ENCODE peak calls at places on chromosomes 11 and 22, in five cellular contexts. R is NT2/D1, Q is H1, W is HepG2, N is GM12878. U is an unnamed sample.

GRCh38 chr11:11876458-11876857 is 34.7 kb downstream of the USP47 start:
- DNase-seq in R (no peak), Q (no peak), W (peak; percentile 5), N (no peak), U (peak; percentile 27)

GRCh38 chr11:2128102-2128511 is 11.1 kb downstream of the IGF2 start:
- DNase-seq in R (no peak), Q (no peak), W (no peak), N (no peak), U (no peak)

GRCh38 chr11:68014157-68014965 is 4.2 kb downstream of the ALDH3B1 start:
- DNase-seq in R (no peak), Q (no peak), W (no peak), N (no peak), U (no peak)

GRCh38 chr22:30224161-30224857 is 22.2 kb downstream of the LIF start:
- DNase-seq in R (no peak), Q (no peak), W (no peak), N (peak; percentile 27), U (no peak)

GRCh38 chr11:113697075-113697474 is 9.0 kb downstream of the TMPRSS5 start:
- DNase-seq in R (no peak), Q (no peak), W (no peak), N (no peak), U (no peak)

GRCh38 chr11:75063732-75064314 is 32.9 kb downstream of the OR2AT4 start:
- DNase-seq in R (no peak), Q (no peak), W (no peak), N (no peak), U (no peak)

GRCh38 chr11:15636520-15637065 is 521.9 kb downstream of the INSC start:
- DNase-seq in R (no peak), Q (no peak), W (no peak), N (no peak), U (no peak)

GRCh38 chr11:65862941-65863888 is 3.0 kb downstream of the MUS81 start:
- DNase-seq in R (no peak), Q (no peak), W (no peak), N (no peak), U (no peak)

GRCh38 chr11:128660957-128661356 is 32.9 kb upstream of the FLI1 start:
- DNase-seq in R (no peak), Q (no peak), W (no peak), N (no peak), U (no peak)

GRCh38 chr11:13140028-13140870 is 131.1 kb downstream of the RASSF10 start:
- DNase-seq in R (no peak), Q (no peak), W (peak; percentile 100), N (peak; percentile 57), U (no peak)

GRCh38 chr11:77593883-77594282 is 4.1 kb downstream of the AQP11 start:
- DNase-seq in R (no peak), Q (no peak), W (peak; percentile 78), N (no peak), U (no peak)

GRCh38 chr22:32794449-32795213 is 6.9 kb upstream of the TIMP3 start:
- DNase-seq in R (no peak), Q (no peak), W (peak; percentile 90), N (no peak), U (no peak)

GRCh38 chr11:71311176-71311925 is 59.0 kb upstream of the SHANK2 start:
- DNase-seq in R (no peak), Q (peak; percentile 30), W (no peak), N (no peak), U (no peak)

GRCh38 chr22:29700949-29701927 is 18.6 kb upstream of the CABP7 start:
- DNase-seq in R (no peak), Q (no peak), W (peak; percentile 37), N (no peak), U (peak; percentile 54)

GRCh38 chr22:37161442-37161841 is 11.7 kb upstream of the IL2RB start:
- DNase-seq in R (no peak), Q (no peak), W (peak; percentile 18), N (no peak), U (peak; percentile 48)

GRCh38 chr11:124421043-124421442 is 3.6 kb downstream of the OR8B4 start:
- DNase-seq in R (no peak), Q (no peak), W (no peak), N (no peak), U (no peak)

GRCh38 chr11:100727410-100727809 is 40.3 kb downstream of the ARHGAP42 start:
- DNase-seq in R (no peak), Q (no peak), W (no peak), N (no peak), U (no peak)

GRCh38 chr11:81987829-81988472 is 745.7 kb downstream of the FAM181B start:
- DNase-seq in R (no peak), Q (no peak), W (no peak), N (peak; percentile 16), U (no peak)

GRCh38 chr11:34824425-34824824 is 91.8 kb downstream of the APIP start:
- DNase-seq in R (no peak), Q (no peak), W (no peak), N (no peak), U (no peak)

GRCh38 chr11:34827239-34827638 is 88.9 kb downstream of the APIP start:
- DNase-seq in R (no peak), Q (no peak), W (no peak), N (no peak), U (no peak)

GRCh38 chr11:34825315-34825669 is 90.9 kb downstream of the APIP start:
- DNase-seq in R (no peak), Q (no peak), W (no peak), N (no peak), U (no peak)

GRCh38 chr11:34826384-34826726 is 89.8 kb downstream of the APIP start:
- DNase-seq in R (no peak), Q (no peak), W (no peak), N (no peak), U (no peak)

GRCh38 chr11:34825670-34826383 is 90.4 kb downstream of the APIP start:
- DNase-seq in R (no peak), Q (no peak), W (peak; percentile 99), N (no peak), U (no peak)
- TF ChIP-seq SUZ12 in R (no peak), Q (no peak), W (no peak), N (no peak), U (no peak)

GRCh38 chr11:122637538-122637937 is 18.0 kb upstream of the UBASH3B start:
- DNase-seq in R (no peak), Q (no peak), W (no peak), N (no peak), U (no peak)
- TF ChIP-seq SUZ12 in R (no peak), Q (no peak), W (no peak), N (no peak), U (no peak)

GRCh38 chr11:21511835-21512440 is 680.9 kb upstream of the ANO5 start:
- DNase-seq in R (peak; percentile 65), Q (peak; percentile 90), W (peak; percentile 48), N (no peak), U (peak; percentile 57)
- TF ChIP-seq SUZ12 in R (no peak), Q (no peak), W (no peak), N (no peak), U (no peak)

DNA sequence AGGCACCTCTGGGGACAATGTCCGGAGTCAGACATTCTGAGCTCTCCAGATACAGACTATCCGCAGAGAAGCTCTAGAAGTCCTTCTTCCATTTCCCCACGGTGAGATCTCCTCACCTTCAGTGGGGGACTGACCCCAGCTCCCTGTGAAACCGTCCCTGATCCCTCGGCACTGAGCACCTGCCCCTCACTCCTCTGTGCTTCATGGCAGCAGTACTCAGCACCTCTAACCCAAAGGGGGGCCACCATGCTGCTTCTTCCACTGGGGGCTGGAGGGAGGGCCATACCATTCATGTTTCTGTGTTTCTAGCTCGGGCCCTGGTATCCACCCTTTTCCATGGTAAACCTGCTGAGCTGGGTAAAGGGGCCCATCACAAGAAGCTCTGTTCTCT is 321.7 kb downstream of the BRD1 start:
- DNase-seq in R (no peak), Q (no peak), W (no peak), N (no peak), U (no peak)
- TF ChIP-seq SUZ12 in R (no peak), Q (no peak), W (no peak), N (no peak), U (no peak)

GRCh38 chr22:46269564-46269963 is 1.8 kb downstream of the TTC38 start:
- DNase-seq in R (no peak), Q (no peak), W (no peak), N (no peak), U (no peak)
- TF ChIP-seq SUZ12 in R (no peak), Q (no peak), W (no peak), N (no peak), U (no peak)

GRCh38 chr11:10727259-10727851 is 23.7 kb upstream of the CTR9 start:
- DNase-seq in R (no peak), Q (no peak), W (no peak), N (no peak), U (no peak)

GRCh38 chr11:10725114-10725906 is 25.7 kb upstream of the CTR9 start:
- DNase-seq in R (no peak), Q (no peak), W (no peak), N (no peak), U (no peak)

GRCh38 chr11:10725907-10726253 is 25.2 kb upstream of the CTR9 start:
- DNase-seq in R (no peak), Q (no peak), W (no peak), N (no peak), U (no peak)

GRCh38 chr11:10719616-10720015 is 26.1 kb upstream of the IRAG1 start:
- DNase-seq in R (no peak), Q (no peak), W (no peak), N (no peak), U (no peak)

DNA sequence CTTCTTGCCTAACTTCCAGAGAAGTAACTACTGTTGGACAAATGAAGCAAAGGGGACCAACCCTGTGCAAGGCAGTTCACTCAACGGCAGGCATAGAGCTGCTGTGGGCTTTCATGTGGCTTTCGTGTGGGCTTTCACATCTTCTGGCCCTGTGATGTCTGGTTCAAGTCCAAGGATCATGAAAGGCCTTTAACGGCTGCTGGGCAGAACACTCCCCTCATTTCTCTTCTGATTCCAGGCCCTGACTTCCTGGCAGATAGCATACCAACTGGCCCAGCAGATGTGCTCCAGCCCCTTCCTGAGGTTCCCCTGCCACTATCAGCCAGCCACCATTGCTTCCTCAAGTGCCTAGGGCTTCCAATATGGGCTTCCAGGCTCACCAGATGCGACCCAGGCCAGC is 28.7 kb upstream of the CTR9 start:
- DNase-seq in R (no peak), Q (no peak), W (no peak), N (no peak), U (no peak)
- TF ChIP-seq SUZ12 in R (no peak), Q (no peak), W (no peak), N (no peak), U (no peak)

U was measured in HEK293T.